ENCODE peak calls at places on chromosomes 3 and 15, in four cellular contexts. One of them, this sample, is unnamed. For H3K4me1, the result is how much of the 10 kb centered on the place peaks cover.

GRCh38 chr15:80404719-80405553 is 754 bp downstream of the ARNT2 start:
- DNase-seq in fibroblast of lung: no peak
- DNase-seq in transverse colon: no peak
- DNase-seq in heart left ventricle: no peak
- DNase-seq in this sample: no peak

GRCh38 chr3:140388525-140388924 is 289.3 kb upstream of the TRIM42 start:
- DNase-seq in fibroblast of lung: no peak
- DNase-seq in heart left ventricle: no peak
- DNase-seq in transverse colon: no peak
- DNase-seq in this sample: no peak

GRCh38 chr3:57659004-57659672 is 33.7 kb downstream of the DENND6A start:
- DNase-seq in fibroblast of lung: no peak
- DNase-seq in heart left ventricle: no peak
- DNase-seq in transverse colon: no peak
- DNase-seq in this sample: no peak

GRCh38 chr3:60153221-60153999 is 1097.8 kb downstream of the FHIT start:
- DNase-seq in transverse colon: no peak
- DNase-seq in fibroblast of lung: no peak
- DNase-seq in heart left ventricle: no peak
- DNase-seq in this sample: no peak

GRCh38 chr15:81061490-81062235 is 60.9 kb downstream of the TLNRD1 start:
- DNase-seq in heart left ventricle: no peak
- DNase-seq in transverse colon: no peak
- DNase-seq in fibroblast of lung: no peak
- DNase-seq in this sample: peak

GRCh38 chr15:69032703-69033373 is 18.3 kb downstream of the NOX5 start:
- DNase-seq in transverse colon: no peak
- DNase-seq in fibroblast of lung: no peak
- DNase-seq in heart left ventricle: no peak
- DNase-seq in this sample: no peak

GRCh38 chr3:127697531-127698240 is 24.9 kb downstream of the ABTB1 start:
- DNase-seq in heart left ventricle: peak
- DNase-seq in fibroblast of lung: peak
- DNase-seq in transverse colon: peak
- DNase-seq in this sample: peak

GRCh38 chr15:57245130-57245529 is 131.2 kb upstream of the CGNL1 start:
- DNase-seq in fibroblast of lung: peak
- DNase-seq in heart left ventricle: no peak
- DNase-seq in transverse colon: no peak
- DNase-seq in this sample: no peak

GRCh38 chr3:39166932-39167532 is 13.6 kb upstream of the CSRNP1 start:
- DNase-seq in transverse colon: no peak
- DNase-seq in heart left ventricle: no peak
- DNase-seq in fibroblast of lung: peak
- DNase-seq in this sample: peak

GRCh38 chr3:171614318-171614967 is 154.2 kb upstream of the TNIK start:
- DNase-seq in fibroblast of lung: peak
- DNase-seq in transverse colon: no peak
- DNase-seq in heart left ventricle: peak
- DNase-seq in this sample: peak

GRCh38 chr3:64355473-64355872 is 130.2 kb upstream of the PRICKLE2 start:
- DNase-seq in transverse colon: no peak
- DNase-seq in fibroblast of lung: peak
- DNase-seq in heart left ventricle: peak
- DNase-seq in this sample: peak

GRCh38 chr3:153749070-153749610 is 372.1 kb upstream of the ARHGEF26 start:
- DNase-seq in heart left ventricle: no peak
- DNase-seq in fibroblast of lung: peak
- DNase-seq in transverse colon: peak
- DNase-seq in this sample: peak

GRCh38 chr3:33355611-33356010 is 78.4 kb downstream of the FBXL2 start:
- DNase-seq in transverse colon: no peak
- DNase-seq in heart left ventricle: no peak
- DNase-seq in fibroblast of lung: peak
- DNase-seq in this sample: peak

GRCh38 chr3:117788086-117788485 is 1078.5 kb downstream of the TUSC7 start:
- DNase-seq in transverse colon: no peak
- DNase-seq in heart left ventricle: no peak
- DNase-seq in fibroblast of lung: peak
- DNase-seq in this sample: peak

GRCh38 chr15:25134546-25134945 is 179.8 kb downstream of the SNRPN start:
- DNase-seq in transverse colon: no peak
- DNase-seq in fibroblast of lung: peak
- DNase-seq in heart left ventricle: no peak
- DNase-seq in this sample: peak

GRCh38 chr15:60372223-60372622 is 25.6 kb downstream of the ANXA2 start:
- DNase-seq in fibroblast of lung: no peak
- DNase-seq in heart left ventricle: no peak
- DNase-seq in transverse colon: no peak
- DNase-seq in this sample: no peak

GRCh38 chr3:105414841-105415240 is 48.1 kb downstream of the ALCAM start:
- DNase-seq in heart left ventricle: no peak
- DNase-seq in fibroblast of lung: peak
- DNase-seq in transverse colon: no peak
- DNase-seq in this sample: peak

GRCh38 chr15:100291106-100291505 is 50.7 kb downstream of the ADAMTS17 start:
- DNase-seq in fibroblast of lung: no peak
- DNase-seq in heart left ventricle: no peak
- DNase-seq in transverse colon: no peak
- DNase-seq in this sample: peak

GRCh38 chr3:13492048-13492447 is 11.9 kb downstream of the HDAC11 start:
- DNase-seq in fibroblast of lung: no peak
- DNase-seq in transverse colon: no peak
- DNase-seq in heart left ventricle: no peak
- DNase-seq in this sample: no peak

GRCh38 chr3:187773963-187774789 is 28.9 kb upstream of the BCL6 start:
- DNase-seq in transverse colon: no peak
- DNase-seq in fibroblast of lung: no peak
- DNase-seq in heart left ventricle: peak
- DNase-seq in this sample: no peak

GRCh38 chr3:9248232-9249191 is 934 bp downstream of the SRGAP3 start:
- DNase-seq in fibroblast of lung: no peak
- DNase-seq in transverse colon: peak
- DNase-seq in heart left ventricle: no peak
- DNase-seq in this sample: no peak

GRCh38 chr3:185925353-185925752 is 12.5 kb downstream of the TRA2B start:
- DNase-seq in heart left ventricle: no peak
- DNase-seq in fibroblast of lung: no peak
- DNase-seq in transverse colon: no peak
- DNase-seq in this sample: no peak

GRCh38 chr15:74988007-74988800 is 7.2 kb upstream of the SCAMP5 start:
- DNase-seq in fibroblast of lung: peak
- DNase-seq in transverse colon: peak
- DNase-seq in heart left ventricle: peak
- DNase-seq in this sample: no peak

GRCh38 chr3:13095408-13095861 is 22.2 kb upstream of the IQSEC1 start:
- DNase-seq in transverse colon: no peak
- DNase-seq in fibroblast of lung: no peak
- DNase-seq in heart left ventricle: no peak
- DNase-seq in this sample: no peak

GRCh38 chr3:177523991-177524438 is 326.7 kb upstream of the TBL1XR1 start:
- DNase-seq in transverse colon: no peak
- DNase-seq in heart left ventricle: no peak
- DNase-seq in fibroblast of lung: peak
- DNase-seq in this sample: peak

GRCh38 chr15:42741710-42742109 is 4.8 kb upstream of the CDAN1 start:
- DNase-seq in transverse colon: no peak
- DNase-seq in heart left ventricle: no peak
- DNase-seq in fibroblast of lung: no peak
- DNase-seq in this sample: no peak

GRCh38 chr3:188326968-188327367 is 173.0 kb downstream of the LPP start:
- DNase-seq in transverse colon: no peak
- DNase-seq in fibroblast of lung: no peak
- DNase-seq in heart left ventricle: no peak
- DNase-seq in this sample: peak

GRCh38 chr15:63389902-63390301 is 8.3 kb upstream of the CA12 start:
- DNase-seq in transverse colon: peak
- DNase-seq in fibroblast of lung: no peak
- DNase-seq in heart left ventricle: no peak
- DNase-seq in this sample: no peak

GRCh38 chr3:11310258-11310657 is 38.1 kb downstream of the ATG7 start:
- DNase-seq in transverse colon: no peak
- DNase-seq in heart left ventricle: no peak
- DNase-seq in fibroblast of lung: no peak
- DNase-seq in this sample: no peak

DNA sequence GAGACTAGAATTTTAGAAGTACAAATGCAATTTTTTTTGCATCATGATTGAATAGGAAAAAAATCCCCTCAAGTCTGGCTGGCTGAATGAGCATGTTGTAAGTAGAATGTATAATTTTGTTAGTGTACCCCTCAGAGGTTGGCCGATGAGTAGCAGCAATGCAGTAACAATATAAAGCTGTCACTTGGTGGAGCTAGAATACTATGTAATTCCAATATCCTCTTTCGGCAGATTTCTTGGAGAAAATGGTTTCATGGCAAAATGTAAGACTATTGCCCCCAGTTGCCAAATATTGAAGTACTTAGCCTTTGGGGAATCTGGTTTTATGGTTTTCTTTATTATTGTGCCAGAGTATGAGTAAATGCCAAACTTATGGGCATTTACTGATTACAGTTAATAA is 39.8 kb upstream of the SGO1 start:
- DNase-seq in fibroblast of lung: peak
- DNase-seq in transverse colon: no peak
- DNase-seq in heart left ventricle: no peak
- DNase-seq in this sample: peak
- H3K4me1 ChIP-seq in fibroblast of lung: under half
- H3K4me1 ChIP-seq in transverse colon: under half
- H3K4me1 ChIP-seq in heart left ventricle: under half
- H3K4me1 ChIP-seq in this sample: under half

DNA sequence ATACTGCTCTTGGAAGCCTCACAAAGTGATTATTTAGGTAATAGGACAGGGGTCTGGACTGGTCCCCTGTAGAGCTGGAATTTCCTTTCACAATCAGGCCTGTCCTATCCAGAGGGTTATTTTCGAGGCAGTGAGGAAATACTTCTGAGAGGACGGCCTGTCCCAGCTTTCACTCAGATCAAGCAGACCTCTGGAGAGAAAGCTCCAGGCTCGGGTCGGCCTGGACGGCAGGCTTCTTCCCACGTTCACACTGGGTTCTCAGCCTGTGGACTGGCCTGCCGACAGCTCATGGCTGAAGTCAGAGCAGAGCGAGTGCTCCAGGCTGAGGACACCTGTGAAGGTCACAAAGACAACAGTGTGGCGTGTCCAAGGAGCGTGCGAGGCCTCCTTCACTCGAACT is 405.3 kb downstream of the VPS13C start:
- DNase-seq in heart left ventricle: no peak
- DNase-seq in fibroblast of lung: no peak
- DNase-seq in transverse colon: no peak
- DNase-seq in this sample: no peak
- H3K27ac ChIP-seq in heart left ventricle: no peak
- H3K27ac ChIP-seq in fibroblast of lung: no peak
- H3K27ac ChIP-seq in transverse colon: no peak
- H3K27ac ChIP-seq in this sample: no peak

GRCh38 chr3:98744283-98744682 is 18.9 kb upstream of the ST3GAL6 start:
- DNase-seq in heart left ventricle: no peak
- DNase-seq in transverse colon: no peak
- DNase-seq in fibroblast of lung: no peak
- DNase-seq in this sample: no peak
- H3K4me1 ChIP-seq in heart left ventricle: under half
- H3K4me1 ChIP-seq in transverse colon: under half
- H3K4me1 ChIP-seq in fibroblast of lung: under half
- H3K4me1 ChIP-seq in this sample: under half

GRCh38 chr3:156150434-156151066 is 30.2 kb downstream of the KCNAB1 start:
- DNase-seq in transverse colon: peak
- DNase-seq in heart left ventricle: peak
- DNase-seq in fibroblast of lung: peak
- DNase-seq in this sample: peak
- H3K27ac ChIP-seq in transverse colon: peak
- H3K27ac ChIP-seq in heart left ventricle: peak
- H3K27ac ChIP-seq in fibroblast of lung: no peak
- H3K27ac ChIP-seq in this sample: no peak

GRCh38 chr15:70093481-70094309 is 4.0 kb downstream of the TLE3 start:
- DNase-seq in heart left ventricle: no peak
- DNase-seq in fibroblast of lung: peak
- DNase-seq in transverse colon: peak
- DNase-seq in this sample: no peak

GRCh38 chr15:70092462-70092850 is 5.3 kb downstream of the TLE3 start:
- DNase-seq in fibroblast of lung: peak
- DNase-seq in heart left ventricle: no peak
- DNase-seq in transverse colon: no peak
- DNase-seq in this sample: no peak

GRCh38 chr15:70091649-70092461 is 5.9 kb downstream of the TLE3 start:
- DNase-seq in fibroblast of lung: peak
- DNase-seq in heart left ventricle: no peak
- DNase-seq in transverse colon: peak
- DNase-seq in this sample: peak

GRCh38 chr15:70094690-70095311 is 2.9 kb downstream of the TLE3 start:
- DNase-seq in heart left ventricle: no peak
- DNase-seq in transverse colon: no peak
- DNase-seq in fibroblast of lung: peak
- DNase-seq in this sample: no peak

DNA sequence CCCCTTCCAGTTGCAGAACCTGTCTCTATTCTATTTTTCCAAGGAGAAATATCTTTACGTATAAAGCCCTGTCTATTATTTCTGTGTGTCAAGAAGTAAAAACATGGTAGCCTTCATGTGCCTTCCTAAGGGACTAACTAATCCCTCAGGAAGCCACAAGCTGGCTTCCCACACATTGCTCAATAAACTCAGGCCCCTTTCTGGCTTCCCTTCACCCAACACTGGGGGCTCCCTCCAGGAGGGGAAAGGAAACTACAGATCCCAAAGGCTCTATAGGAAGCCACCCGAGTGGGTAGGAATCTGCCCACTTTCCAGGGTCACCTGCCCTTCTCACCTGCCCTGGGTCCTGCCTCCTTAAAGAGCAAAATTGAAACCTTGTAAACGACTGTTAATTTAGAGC is 4.6 kb downstream of the TLE3 start:
- DNase-seq in transverse colon: no peak
- DNase-seq in fibroblast of lung: peak
- DNase-seq in heart left ventricle: no peak
- DNase-seq in this sample: no peak
- H3K4me1 ChIP-seq in transverse colon: half or more
- H3K4me1 ChIP-seq in fibroblast of lung: under half
- H3K4me1 ChIP-seq in heart left ventricle: under half
- H3K4me1 ChIP-seq in this sample: under half

This sample was measured in astrocyte.